ENCODE peak calls at places on chromosomes 6 and 20, in seven cellular contexts. X, N, I, Q, R, P and F are unnamed samples.

GRCh38 chr20:7765221-7765620 is 175.0 kb downstream of the HAO1 start:
- DNase-seq in X (no peak), N (no peak), I (no peak), Q (no peak), R (no peak), P (no peak), F (no peak)

GRCh38 chr20:15560936-15561531 is 1012.2 kb downstream of the KIF16B start:
- DNase-seq in X (no peak), N (no peak), I (no peak), Q (no peak), R (no peak), P (no peak), F (no peak)

GRCh38 chr6:157185171-157185570 is 138.1 kb downstream of the TMEM242 start:
- DNase-seq in X (no peak), N (no peak), I (no peak), Q (no peak), R (no peak), P (no peak), F (no peak)

GRCh38 chr20:47897461-47897860 is 112.2 kb upstream of the SULF2 start:
- DNase-seq in X (no peak), N (no peak), I (no peak), Q (no peak), R (no peak), P (no peak), F (no peak)

GRCh38 chr6:153947817-153948447 is 91.1 kb upstream of the OPRM1 start:
- DNase-seq in X (no peak), N (peak), I (peak), Q (no peak), R (peak), P (peak), F (peak)

GRCh38 chr6:7073810-7074525 is 33.8 kb upstream of the RREB1 start:
- DNase-seq in X (peak), N (peak), I (no peak), Q (no peak), R (peak), P (no peak), F (no peak)

GRCh38 chr6:126959765-126960164 is 158.7 kb upstream of the RSPO3 start:
- DNase-seq in X (no peak), N (no peak), I (no peak), Q (no peak), R (no peak), P (no peak), F (no peak)

GRCh38 chr6:138692058-138692977 is 81.3 kb upstream of the CCDC28A start:
- DNase-seq in X (peak), N (peak), I (peak), Q (no peak), R (peak), P (peak), F (peak)

GRCh38 chr20:46209930-46210671 is 92.0 kb downstream of the CD40 start:
- DNase-seq in X (no peak), N (peak), I (peak), Q (no peak), R (no peak), P (no peak), F (no peak)

GRCh38 chr6:21595951-21596378 is 2.4 kb downstream of the SOX4 start:
- DNase-seq in X (no peak), N (peak), I (peak), Q (no peak), R (no peak), P (no peak), F (no peak)

GRCh38 chr6:100622907-100623692 is 158.4 kb upstream of the SIM1 start:
- DNase-seq in X (no peak), N (no peak), I (no peak), Q (no peak), R (no peak), P (no peak), F (no peak)

GRCh38 chr6:142863981-142864380 is 81.0 kb downstream of the HIVEP2 start:
- DNase-seq in X (no peak), N (no peak), I (no peak), Q (no peak), R (no peak), P (no peak), F (no peak)

GRCh38 chr20:34410331-34410730 is 47.3 kb downstream of the ITCH start:
- DNase-seq in X (no peak), N (no peak), I (no peak), Q (no peak), R (no peak), P (no peak), F (no peak)
- TF ChIP-seq POLR2A in X (no peak), N (no peak), I (no peak), Q (no peak), R (no peak), P (no peak), F (no peak)

GRCh38 chr20:19785173-19785799 is 27.2 kb downstream of the RIN2 start:
- DNase-seq in X (no peak), N (no peak), I (no peak), Q (no peak), R (no peak), P (peak), F (no peak)
- TF ChIP-seq CTCF in X (no peak), N (no peak), I (no peak), Q (no peak), R (no peak), P (no peak), F (no peak)

GRCh38 chr20:4813839-4814695 is 92.4 kb downstream of the PRND start:
- DNase-seq in X (peak), N (no peak), I (peak), Q (peak), R (peak), P (no peak), F (no peak)
- TF ChIP-seq POLR2A in X (no peak), N (no peak), I (no peak), Q (no peak), R (peak), P (no peak), F (no peak)

GRCh38 chr6:161079566-161080262 is 88.1 kb downstream of the MAP3K4 start:
- DNase-seq in X (no peak), N (no peak), I (no peak), Q (no peak), R (no peak), P (no peak), F (no peak)
- TF ChIP-seq CTCF in X (no peak), N (no peak), I (no peak), Q (no peak), R (no peak), P (no peak), F (no peak)

DNA sequence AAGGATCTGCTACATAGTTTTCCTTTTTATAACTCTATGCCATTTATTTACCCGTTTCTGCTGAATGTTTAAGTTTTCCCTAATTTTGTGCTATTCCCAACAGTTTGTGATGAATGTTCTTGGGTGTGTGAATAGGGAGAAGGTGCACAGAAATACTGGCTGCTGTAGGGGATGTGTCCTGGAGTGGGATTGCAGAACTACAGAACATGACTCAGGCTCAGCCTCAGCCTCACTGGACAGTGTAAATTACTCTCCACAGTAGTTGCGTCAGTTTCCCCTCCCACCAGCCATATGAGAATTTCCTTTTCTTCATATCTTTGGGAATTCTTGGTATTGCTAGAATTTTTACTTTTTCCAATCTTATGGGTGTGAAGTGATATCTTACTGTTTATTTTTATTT is 57.0 kb downstream of the SLX4IP start:
- DNase-seq in X (no peak), N (no peak), I (no peak), Q (no peak), R (no peak), P (no peak), F (no peak)
- TF ChIP-seq POLR2A in X (no peak), N (no peak), I (no peak), Q (no peak), R (no peak), P (no peak), F (no peak)

GRCh38 chr6:123965894-123966293 is 162.2 kb downstream of the NKAIN2 start:
- DNase-seq in X (no peak), N (no peak), I (no peak), Q (no peak), R (no peak), P (peak), F (peak)
- TF ChIP-seq CTCF in X (no peak), N (peak), I (no peak), Q (no peak), R (no peak), P (no peak), F (peak)

DNA sequence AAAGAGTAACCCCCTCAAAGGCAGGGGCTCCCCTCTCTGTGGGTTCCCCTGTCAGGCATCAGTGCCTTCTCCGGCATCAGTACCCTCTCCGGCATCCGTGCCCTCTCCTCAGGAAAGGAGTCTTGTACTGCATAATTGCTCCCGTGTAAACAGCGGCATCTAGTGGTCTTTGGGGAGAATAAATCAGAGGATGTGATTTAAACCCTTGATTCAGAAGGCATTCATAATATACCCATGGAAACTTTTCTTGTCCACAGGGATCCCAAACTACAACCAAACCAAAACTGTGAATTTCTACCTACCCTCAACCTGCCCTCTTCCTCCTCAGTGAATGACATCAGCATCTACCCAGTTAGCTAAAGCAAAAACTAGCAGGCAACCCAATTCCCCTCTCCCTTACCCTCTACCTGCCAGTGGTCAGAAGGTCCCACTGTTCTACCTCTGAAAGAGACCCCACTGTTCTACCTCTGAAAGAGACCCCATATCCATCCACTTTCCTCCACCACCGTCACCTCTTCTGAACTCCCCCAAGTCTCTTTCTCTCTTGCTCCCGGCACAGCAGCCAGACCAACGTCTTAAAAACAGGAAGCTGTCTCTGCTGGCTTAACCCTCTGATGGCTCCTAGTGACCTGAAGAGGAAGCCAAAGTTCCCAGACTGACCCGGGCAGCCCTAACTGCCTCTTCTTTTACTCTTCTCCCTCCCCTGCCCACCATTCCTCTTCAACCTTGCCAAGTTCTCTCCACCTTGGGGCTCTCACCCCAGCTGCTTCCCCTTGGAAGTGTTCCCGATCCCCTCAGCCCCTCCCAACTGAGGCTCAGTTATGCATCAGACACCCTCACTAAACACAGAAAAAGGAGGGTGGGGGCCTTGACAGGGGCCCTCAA is 27.2 kb downstream of the UBE2V1 start:
- DNase-seq in X (no peak), N (peak), I (peak), Q (no peak), R (peak), P (peak), F (peak)
- TF ChIP-seq POLR2A in X (no peak), N (no peak), I (no peak), Q (no peak), R (no peak), P (no peak), F (no peak)

GRCh38 chr6:34292954-34293353 is 44.1 kb upstream of the SMIM29 start:
- DNase-seq in X (no peak), N (no peak), I (no peak), Q (no peak), R (no peak), P (no peak), F (no peak)

GRCh38 chr6:34285571-34285970 is 36.8 kb upstream of the SMIM29 start:
- DNase-seq in X (no peak), N (no peak), I (no peak), Q (no peak), R (no peak), P (no peak), F (no peak)

GRCh38 chr6:34289137-34289536 is 40.3 kb upstream of the SMIM29 start:
- DNase-seq in X (no peak), N (no peak), I (no peak), Q (no peak), R (no peak), P (no peak), F (no peak)

GRCh38 chr6:34284563-34285545 is 36.0 kb upstream of the SMIM29 start:
- DNase-seq in X (peak), N (peak), I (peak), Q (no peak), R (peak), P (no peak), F (peak)

DNA sequence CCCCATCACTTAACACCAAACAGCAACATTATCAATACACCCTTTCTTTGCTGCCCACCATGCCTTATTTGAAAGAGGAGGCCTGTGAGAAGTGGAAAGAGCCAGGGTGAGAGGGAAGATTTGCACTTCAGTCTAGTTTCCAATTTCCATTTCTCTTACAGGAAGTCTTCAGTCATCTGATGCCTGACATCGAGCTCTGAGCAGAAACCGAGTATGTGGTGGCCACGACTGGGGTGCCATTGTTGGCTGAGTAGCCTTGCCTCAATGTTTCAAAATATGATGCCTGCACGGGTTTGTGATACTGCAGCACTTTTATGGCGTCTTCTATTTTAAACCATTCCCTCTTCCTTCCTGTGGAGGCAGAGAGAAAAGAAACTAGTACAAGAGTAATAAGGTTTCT is 39.8 kb upstream of the SMIM29 start:
- DNase-seq in X (no peak), N (no peak), I (no peak), Q (no peak), R (no peak), P (no peak), F (no peak)
- TF ChIP-seq CTCF in X (no peak), N (no peak), I (no peak), Q (no peak), R (no peak), P (no peak), F (no peak)

GRCh38 chr6:170529839-170530520 is 23.1 kb downstream of the PSMB1 start:
- DNase-seq in X (peak), N (peak), I (peak), Q (no peak), R (peak), P (peak), F (peak)

GRCh38 chr6:170535002-170535401 is 18.1 kb downstream of the PSMB1 start:
- DNase-seq in X (no peak), N (no peak), I (no peak), Q (no peak), R (no peak), P (no peak), F (no peak)

GRCh38 chr6:170537329-170537728 is 15.8 kb downstream of the PSMB1 start:
- DNase-seq in X (no peak), N (no peak), I (no peak), Q (no peak), R (no peak), P (no peak), F (no peak)

GRCh38 chr6:170532867-170533488 is 20.1 kb downstream of the PSMB1 start:
- DNase-seq in X (no peak), N (no peak), I (no peak), Q (no peak), R (no peak), P (no peak), F (no peak)

DNA sequence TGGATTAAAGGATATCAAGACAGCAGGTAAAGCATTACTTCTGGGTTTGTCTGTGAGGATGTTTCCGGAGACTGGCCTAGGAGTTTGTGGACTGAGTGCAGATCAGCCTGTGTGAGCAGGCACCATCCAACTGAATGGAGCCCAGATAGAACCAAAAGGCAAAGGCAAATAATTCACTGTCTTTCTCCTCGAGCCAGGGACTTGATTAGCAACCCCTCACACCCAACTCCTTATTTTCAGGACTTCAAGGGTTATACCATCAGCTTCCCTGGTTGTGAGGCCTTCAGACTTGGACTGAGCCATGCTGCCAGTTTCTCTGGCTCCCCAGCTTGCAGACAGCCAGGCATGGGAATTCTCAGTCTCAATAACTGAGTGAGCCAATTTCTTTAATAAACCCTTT is 19.3 kb downstream of the PSMB1 start:
- DNase-seq in X (no peak), N (no peak), I (no peak), Q (no peak), R (no peak), P (no peak), F (no peak)
- TF ChIP-seq POLR2A in X (no peak), N (no peak), I (no peak), Q (no peak), R (no peak), P (no peak), F (no peak)

DNA sequence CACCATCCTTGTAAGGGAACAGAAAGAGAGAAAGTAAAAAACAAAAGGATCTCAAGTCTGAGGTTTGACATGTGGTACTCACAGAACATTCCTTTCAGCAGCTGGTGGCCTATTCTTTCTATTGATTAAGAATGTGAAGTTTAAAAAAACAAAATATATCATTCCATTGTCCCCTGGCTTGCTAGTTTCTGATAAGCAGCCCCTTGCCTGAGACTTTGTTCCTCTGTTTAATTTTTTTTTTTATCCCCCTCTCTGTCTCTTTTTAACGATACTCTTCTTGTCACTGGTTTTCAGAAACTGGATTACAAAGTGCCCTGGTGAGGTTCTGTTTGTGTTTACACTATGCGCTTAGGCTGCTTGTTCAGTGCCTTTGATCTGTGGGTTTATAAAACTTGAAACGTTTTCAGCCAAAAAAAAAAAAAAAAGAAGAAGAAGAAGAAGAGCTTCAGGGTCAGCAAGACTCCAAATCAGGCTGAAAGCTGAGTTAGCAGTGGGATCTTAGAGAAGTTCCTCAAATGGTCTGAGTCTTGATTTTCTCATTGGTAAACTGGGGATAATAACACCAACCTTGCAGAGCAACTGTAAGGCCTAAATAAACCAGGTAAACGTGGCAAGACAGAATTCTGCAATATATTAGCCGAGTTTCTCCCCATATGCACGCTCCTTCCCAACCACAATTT is 45.1 kb upstream of the SLC22A23 start:
- DNase-seq in X (no peak), N (no peak), I (no peak), Q (no peak), R (no peak), P (no peak), F (no peak)
- TF ChIP-seq CTCF in X (no peak), N (no peak), I (no peak), Q (no peak), R (no peak), P (no peak), F (no peak)